ENCODE peak calls at places on chromosomes 12 and 14, in nine cellular contexts. R is brain microvascular endothelial cell, Z is MM.1S, J is uterus, S is A673, X is heart left ventricle, W is GM23248, Q is tibial nerve, G is pancreas. T is an unnamed sample.

GRCh38 chr14:61690982-61691381 is 4.3 kb upstream of the HIF1A start:
- DNase-seq in X (no peak), G (no peak), R (no peak), W (no peak), S (no peak), J (no peak), Q (no peak), Z (no peak), T (no peak)

GRCh38 chr12:66898700-66899469 is 220.0 kb upstream of the GRIP1 start:
- DNase-seq in W (no peak), G (no peak), J (no peak), S (no peak), R (no peak), X (no peak), Z (no peak), Q (no peak), T (no peak)

GRCh38 chr14:91258021-91258618 is 13.6 kb upstream of the GPR68 start:
- DNase-seq in Z (no peak), X (no peak), R (no peak), Q (no peak), G (no peak), W (peak; percentile 82), S (no peak), J (peak; percentile 56), T (peak; percentile 78)

GRCh38 chr14:33465952-33466700 is 484.7 kb downstream of the EGLN3 start:
- DNase-seq in X (no peak), Q (no peak), W (peak; percentile 14), S (no peak), G (no peak), R (no peak), Z (no peak), J (no peak), T (no peak)

GRCh38 chr12:70186436-70186835 is 56.8 kb upstream of the CNOT2 start:
- DNase-seq in G (no peak), Q (no peak), R (no peak), S (no peak), Z (no peak), J (no peak), W (no peak), X (no peak), T (no peak)

GRCh38 chr12:100473716-100474150 is at the start of gene NR1H4:
- DNase-seq in X (no peak), Q (no peak), J (no peak), G (no peak), S (no peak), W (peak; percentile 39), Z (no peak), R (no peak), T (no peak)

GRCh38 chr12:48276621-48277020 is 73.5 kb upstream of the OR10AD1 start:
- DNase-seq in J (no peak), S (no peak), G (no peak), R (no peak), Z (no peak), Q (no peak), X (no peak), W (no peak), T (no peak)

GRCh38 chr14:33210304-33210703 is 271.6 kb downstream of the NPAS3 start:
- DNase-seq in Q (no peak), W (peak; percentile 41), G (no peak), Z (peak; percentile 7), X (no peak), R (peak; percentile 20), J (no peak), S (peak; percentile 38), T (no peak)

GRCh38 chr12:79706156-79706555 is 15.4 kb upstream of the PAWR start:
- DNase-seq in Z (no peak), R (no peak), G (no peak), W (peak; percentile 49), S (no peak), Q (no peak), X (no peak), J (no peak), T (no peak)

DNA sequence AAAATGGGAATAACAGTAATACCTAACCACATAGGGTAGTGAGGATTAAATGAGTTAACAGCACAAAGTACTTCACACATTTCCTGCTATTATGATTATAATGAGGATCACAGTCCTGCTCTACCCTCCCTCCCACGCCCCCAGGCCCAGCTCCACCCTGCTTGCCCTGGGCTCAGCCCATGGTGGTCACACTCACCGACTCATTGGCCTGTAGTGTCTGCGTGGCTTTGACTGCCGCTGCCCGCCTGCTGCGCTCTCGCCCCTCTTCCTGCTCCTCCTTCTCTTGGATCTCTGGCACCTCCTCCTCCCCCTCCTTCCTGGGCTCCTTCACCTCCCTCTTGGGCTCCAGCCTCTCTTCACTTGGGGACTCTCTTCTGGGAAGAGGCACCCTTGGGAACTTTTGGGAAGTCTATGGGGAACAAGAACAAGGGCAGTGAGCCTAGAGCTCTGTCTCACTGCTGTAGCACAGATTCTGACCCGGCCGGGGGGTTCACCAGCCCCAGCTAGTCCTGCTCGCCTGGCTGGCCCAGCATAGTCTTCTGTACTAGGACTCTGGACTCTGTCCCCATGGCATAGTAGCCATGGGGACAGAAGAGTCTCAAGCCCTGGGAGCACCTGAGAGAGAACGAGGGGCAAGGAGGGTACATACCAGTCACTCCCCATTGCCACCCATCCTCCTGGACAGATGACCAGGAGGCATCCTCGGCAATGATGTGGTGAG is 7.1 kb upstream of the PNMA1 start:
- DNase-seq in X (no peak), Q (no peak), J (no peak), G (no peak), R (no peak), Z (no peak), S (no peak), W (no peak), T (no peak)
- H3K36me3 ChIP-seq in X (peaks cover 99% of the 10 kb centered on the region), Q (peaks cover 76% of the 10 kb centered on the region), J (no peaks in the 10 kb centered on the region), G (peaks cover 40% of the 10 kb centered on the region), R (peaks cover 65% of the 10 kb centered on the region), Z (no peaks in the 10 kb centered on the region), S (peaks cover 72% of the 10 kb centered on the region), W (peaks cover 33% of the 10 kb centered on the region), T (peaks cover 85% of the 10 kb centered on the region)

DNA sequence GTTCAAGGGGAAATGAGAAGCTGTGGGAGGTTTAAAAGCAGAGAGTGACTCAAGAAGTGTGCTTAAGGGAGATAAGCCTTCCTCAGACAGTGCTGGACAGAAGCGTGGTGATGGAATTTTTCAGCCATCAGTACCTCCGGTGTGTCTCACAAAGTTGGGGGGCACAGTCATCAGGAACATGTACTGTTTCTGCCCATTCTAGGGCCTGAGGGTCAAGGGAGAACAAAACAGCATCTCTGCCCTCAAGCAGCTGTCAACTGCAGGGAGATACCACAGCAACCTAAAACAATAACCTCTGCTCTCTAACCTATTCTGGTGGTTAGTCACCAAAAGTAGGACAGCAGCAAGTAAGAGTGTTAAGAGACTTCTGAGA is 2.0 kb upstream of the STON2 start:
- DNase-seq in Z (no peak), Q (no peak), S (no peak), R (no peak), W (peak; percentile 66), G (no peak), J (no peak), X (no peak), T (no peak)
- H3K27ac ChIP-seq in Z (peak overlapping the region; percentile 93), Q (peak overlapping the region; percentile 85), S (no peak overlapping the region), R (no peak overlapping the region), W (peak overlapping the region; percentile 95), G (no peak overlapping the region), J (no peak overlapping the region), X (no peak overlapping the region), T (peak overlapping the region; percentile 73)

GRCh38 chr14:69093551-69094421 is 59.1 kb downstream of the DCAF5 start:
- DNase-seq in W (peak; percentile 60), J (no peak), Z (no peak), G (no peak), X (no peak), S (peak; percentile 12), R (peak; percentile 76), Q (no peak), T (no peak)

GRCh38 chr14:69092840-69093422 is 60.0 kb downstream of the DCAF5 start:
- DNase-seq in X (no peak), S (no peak), J (no peak), Z (no peak), G (no peak), W (peak; percentile 47), R (no peak), Q (no peak), T (no peak)

GRCh38 chr14:69090187-69090789 is 62.6 kb downstream of the DCAF5 start:
- DNase-seq in X (no peak), R (peak; percentile 33), S (peak; percentile 19), Q (peak; percentile 12), W (peak; percentile 64), G (no peak), J (no peak), Z (peak; percentile 6), T (no peak)

GRCh38 chr14:69094481-69094880 is 58.4 kb downstream of the DCAF5 start:
- DNase-seq in X (no peak), Q (no peak), G (no peak), Z (no peak), R (peak; percentile 40), W (no peak), J (no peak), S (no peak), T (no peak)

DNA sequence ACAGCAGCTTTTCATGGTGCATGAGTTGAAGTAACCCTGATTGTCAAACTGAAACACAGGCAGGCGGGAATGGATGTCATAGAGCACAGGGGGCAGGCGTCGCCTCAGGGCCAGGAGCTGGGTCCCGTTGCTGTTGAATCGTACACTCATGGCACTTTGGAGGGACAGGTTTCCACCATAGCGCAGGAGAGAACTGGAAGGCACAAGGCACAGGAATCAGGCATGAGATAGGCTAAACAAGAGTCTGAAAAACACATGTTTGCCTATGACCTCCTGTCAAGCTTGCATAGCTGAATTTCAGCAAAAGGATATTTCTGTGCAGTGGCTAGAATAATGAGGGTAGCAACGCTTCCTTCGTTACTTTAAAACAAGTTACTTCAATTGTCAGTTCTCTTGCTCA is 61.2 kb downstream of the DCAF5 start:
- DNase-seq in J (no peak), S (no peak), Q (no peak), W (no peak), Z (no peak), G (no peak), X (no peak), R (no peak), T (no peak)
- H3K36me3 ChIP-seq in J (no peaks in the 10 kb centered on the region), S (peaks cover 15% of the 10 kb centered on the region), Q (peaks cover 47% of the 10 kb centered on the region), W (peaks cover 10% of the 10 kb centered on the region), Z (no peaks in the 10 kb centered on the region), G (peaks cover 10% of the 10 kb centered on the region), X (peaks cover 74% of the 10 kb centered on the region), R (peaks cover 12% of the 10 kb centered on the region), T (peaks cover 30% of the 10 kb centered on the region)

GRCh38 chr12:9243999-9244649 is 35.9 kb upstream of the PZP start:
- DNase-seq in J (no peak), Z (no peak), Q (no peak), W (no peak), X (no peak), S (no peak), R (no peak), G (no peak), T (no peak)

GRCh38 chr12:9237286-9237685 is 29.1 kb upstream of the PZP start:
- DNase-seq in W (no peak), S (no peak), Q (no peak), J (no peak), G (no peak), X (no peak), Z (no peak), R (no peak), T (no peak)

GRCh38 chr12:9240776-9241175 is 32.6 kb upstream of the PZP start:
- DNase-seq in R (no peak), S (no peak), G (no peak), J (no peak), W (no peak), Z (no peak), Q (no peak), X (peak; percentile 16), T (no peak)

GRCh38 chr12:9244894-9245293 is 36.7 kb upstream of the PZP start:
- DNase-seq in R (no peak), S (no peak), W (peak; percentile 33), Q (no peak), G (peak; percentile 24), X (no peak), J (no peak), Z (no peak), T (no peak)

GRCh38 chr12:9241301-9241700 is 33.1 kb upstream of the PZP start:
- DNase-seq in S (no peak), J (no peak), R (no peak), W (no peak), Z (no peak), Q (no peak), X (no peak), G (no peak), T (no peak)
- H3K27ac ChIP-seq in S (no peak overlapping the region), J (peak overlapping the region; percentile 11), R (no peak overlapping the region), W (no peak overlapping the region), Z (no peak overlapping the region), Q (no peak overlapping the region), X (peak overlapping the region; percentile 86), G (no peak overlapping the region), T (no peak overlapping the region)